ENCODE peak calls at places on chromosomes 7 and 10, in four cellular contexts. One of them, this sample, is unnamed.

GRCh38 chr10:16491933-16492332 is 29.7 kb downstream of the C1QL3 start:
- DNase-seq in hippocampal formation: no peak
- DNase-seq in substantia nigra: no peak
- DNase-seq in OCI-LY7: no peak
- DNase-seq in this sample: no peak

GRCh38 chr7:129952164-129952652 is 552 bp downstream of the UBE2H start:
- DNase-seq in substantia nigra: peak; percentile 70
- DNase-seq in OCI-LY7: peak; percentile 45
- DNase-seq in hippocampal formation: peak; percentile 54
- DNase-seq in this sample: peak; percentile 31

GRCh38 chr7:46633816-46634215 is 712.7 kb upstream of the IGFBP3 start:
- DNase-seq in substantia nigra: no peak
- DNase-seq in hippocampal formation: no peak
- DNase-seq in OCI-LY7: no peak
- DNase-seq in this sample: no peak

GRCh38 chr10:104113557-104113956 is 8.4 kb upstream of the SFR1 start:
- DNase-seq in substantia nigra: no peak
- DNase-seq in OCI-LY7: no peak
- DNase-seq in hippocampal formation: no peak
- DNase-seq in this sample: no peak

GRCh38 chr7:29345590-29345989 is 151.0 kb downstream of the CHN2 start:
- DNase-seq in OCI-LY7: no peak
- DNase-seq in hippocampal formation: peak; percentile 58
- DNase-seq in substantia nigra: peak; percentile 50
- DNase-seq in this sample: peak; percentile 47

GRCh38 chr7:47269466-47269836 is 312.5 kb downstream of the TNS3 start:
- DNase-seq in substantia nigra: no peak
- DNase-seq in hippocampal formation: no peak
- DNase-seq in OCI-LY7: no peak
- DNase-seq in this sample: no peak

GRCh38 chr10:484925-485661 is 204.4 kb downstream of the DIP2C start:
- DNase-seq in OCI-LY7: no peak
- DNase-seq in substantia nigra: no peak
- DNase-seq in hippocampal formation: no peak
- DNase-seq in this sample: peak; percentile 69

GRCh38 chr10:76301950-76302349 is 870.5 kb downstream of the LRMDA start:
- DNase-seq in substantia nigra: no peak
- DNase-seq in OCI-LY7: no peak
- DNase-seq in hippocampal formation: peak; percentile 4
- DNase-seq in this sample: peak; percentile 22

GRCh38 chr10:100089241-100089640 is 7.6 kb upstream of the CPN1 start:
- DNase-seq in substantia nigra: no peak
- DNase-seq in OCI-LY7: no peak
- DNase-seq in hippocampal formation: no peak
- DNase-seq in this sample: no peak

GRCh38 chr7:92588561-92588960 is 1.6 kb downstream of the FAM133B start:
- DNase-seq in OCI-LY7: no peak
- DNase-seq in substantia nigra: no peak
- DNase-seq in hippocampal formation: no peak
- DNase-seq in this sample: peak; percentile 16

GRCh38 chr10:131147301-131147975 is 164.1 kb downstream of the TCERG1L start:
- DNase-seq in OCI-LY7: no peak
- DNase-seq in hippocampal formation: no peak
- DNase-seq in substantia nigra: no peak
- DNase-seq in this sample: no peak

GRCh38 chr10:52213511-52213831 is 100.6 kb upstream of the DKK1 start:
- DNase-seq in hippocampal formation: no peak
- DNase-seq in substantia nigra: no peak
- DNase-seq in OCI-LY7: no peak
- DNase-seq in this sample: peak; percentile 39

GRCh38 chr7:129750091-129750870 is 138.8 kb downstream of the NRF1 start:
- DNase-seq in hippocampal formation: no peak
- DNase-seq in substantia nigra: no peak
- DNase-seq in OCI-LY7: no peak
- DNase-seq in this sample: no peak

GRCh38 chr10:124220971-124221355 is 127.6 kb upstream of the CHST15 start:
- DNase-seq in substantia nigra: no peak
- DNase-seq in OCI-LY7: no peak
- DNase-seq in hippocampal formation: no peak
- DNase-seq in this sample: no peak

GRCh38 chr10:29957887-29958330 is 101.5 kb downstream of the JCAD start:
- DNase-seq in hippocampal formation: no peak
- DNase-seq in OCI-LY7: no peak
- DNase-seq in substantia nigra: no peak
- DNase-seq in this sample: peak; percentile 74

GRCh38 chr7:73909051-73909941 is 48.3 kb downstream of the TMEM270 start:
- DNase-seq in OCI-LY7: peak; percentile 28
- DNase-seq in hippocampal formation: no peak
- DNase-seq in substantia nigra: no peak
- DNase-seq in this sample: no peak

GRCh38 chr7:50481867-50482266 is 31.7 kb upstream of the FIGNL1 start:
- DNase-seq in hippocampal formation: no peak
- DNase-seq in substantia nigra: no peak
- DNase-seq in OCI-LY7: no peak
- DNase-seq in this sample: no peak